ENCODE peak calls at places on chromosomes 1 and 21, in four cellular contexts. S, V, M and Y are unnamed samples.

GRCh38 chr1:18322353-18323032 is 158.2 kb upstream of the KLHDC7A start:
- DNase-seq in M (no peak), S (no peak), V (no peak), Y (no peak)

GRCh38 chr1:107264561-107264960 is 123.7 kb downstream of the NTNG1 start:
- DNase-seq in V (no peak), M (peak; percentile 3), S (no peak), Y (no peak)

GRCh38 chr1:58585166-58585565 is 8.1 kb upstream of the TACSTD2 start:
- DNase-seq in S (no peak), V (peak; percentile 10), M (no peak), Y (no peak)

GRCh38 chr1:188169971-188170370 is 1341.2 kb downstream of the PLA2G4A start:
- DNase-seq in S (no peak), M (no peak), V (no peak), Y (no peak)

GRCh38 chr1:16981269-16981849 is 939 bp upstream of the MFAP2 start:
- DNase-seq in S (no peak), V (peak; percentile 96), M (peak; percentile 36), Y (no peak)

GRCh38 chr1:175390081-175390481 is 197.5 kb upstream of the KIAA0040 start:
- DNase-seq in M (no peak), S (no peak), V (no peak), Y (no peak)

GRCh38 chr1:220144051-220144450 is 50.1 kb downstream of the IARS2 start:
- DNase-seq in S (no peak), M (no peak), V (no peak), Y (no peak)

GRCh38 chr1:204059970-204060369 is 12.9 kb upstream of the SOX13 start:
- DNase-seq in V (no peak), M (no peak), S (no peak), Y (no peak)

DNA sequence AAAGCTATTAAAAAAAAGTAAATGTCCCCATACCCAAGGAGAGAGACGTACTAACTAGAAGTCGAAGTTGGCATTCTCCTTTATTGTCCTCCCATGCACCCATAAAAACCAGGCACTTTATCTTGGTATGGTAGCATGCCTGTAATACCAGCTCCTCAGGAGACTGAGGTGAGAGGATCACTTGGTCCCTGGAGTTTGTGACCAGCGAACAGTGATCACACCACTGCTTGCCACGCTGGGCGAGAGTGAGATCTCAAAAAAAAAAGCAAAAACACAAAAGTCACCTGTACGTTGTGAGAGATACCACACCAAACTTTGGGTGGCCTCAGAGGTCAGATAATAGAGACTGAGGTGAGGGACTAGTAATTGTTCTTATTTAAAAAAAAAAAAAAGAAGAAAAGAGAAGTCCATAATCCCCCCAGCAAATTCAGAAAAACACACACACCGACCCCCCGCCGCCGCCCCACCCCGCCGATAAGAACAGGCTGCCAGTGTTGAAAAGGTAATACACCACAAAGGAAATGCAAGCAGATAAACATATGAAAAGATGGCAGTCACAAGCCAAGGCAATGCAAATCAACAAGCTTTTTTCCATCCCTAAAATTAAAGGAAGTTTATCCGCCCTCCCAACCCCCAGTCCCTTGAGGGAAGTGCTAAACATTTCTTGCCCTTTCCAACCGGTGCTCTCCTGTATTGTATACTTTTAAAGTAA is 3.6 kb downstream of the L1TD1 start:
- DNase-seq in S (no peak), M (no peak), V (no peak), Y (no peak)
- H3K4me3 ChIP-seq in S (no peak overlapping the region), M (no peak overlapping the region), V (no peak overlapping the region), Y (no peak overlapping the region)

GRCh38 chr21:45577806-45578801 is 35.9 kb upstream of the SLC19A1 start:
- DNase-seq in M (no peak), S (no peak), V (no peak), Y (no peak)
- TF ChIP-seq CTCF in M (no peak), S (no peak), V (no peak), Y (no peak)

GRCh38 chr1:206495011-206495461 is 12.3 kb upstream of the RASSF5 start:
- DNase-seq in S (no peak), V (no peak), M (no peak), Y (no peak)
- H3K4me3 ChIP-seq in S (no peak overlapping the region), V (no peak overlapping the region), M (no peak overlapping the region), Y (no peak overlapping the region)

GRCh38 chr1:90135306-90135705 is 140.4 kb downstream of the ZNF326 start:
- DNase-seq in S (no peak), V (no peak), M (no peak), Y (no peak)

GRCh38 chr1:90132306-90132705 is 137.4 kb downstream of the ZNF326 start:
- DNase-seq in S (no peak), V (no peak), M (no peak), Y (no peak)

GRCh38 chr1:90127288-90127953 is 132.5 kb downstream of the ZNF326 start:
- DNase-seq in M (no peak), V (no peak), S (no peak), Y (no peak)

GRCh38 chr1:90133133-90133532 is 138.2 kb downstream of the ZNF326 start:
- DNase-seq in M (peak; percentile 47), S (no peak), V (peak; percentile 42), Y (no peak)
- TF ChIP-seq CTCF in M (peak; percentile 62), S (peak; percentile 52), V (peak; percentile 20), Y (peak; percentile 49)

GRCh38 chr1:47995306-47996050 is 1.7 kb downstream of the TRABD2B start:
- DNase-seq in S (no peak), V (no peak), M (no peak), Y (no peak)
- H3K4me3 ChIP-seq in S (peak overlapping the region; percentile 88), V (no peak overlapping the region), M (no peak overlapping the region), Y (peak overlapping the region; percentile 47)

DNA sequence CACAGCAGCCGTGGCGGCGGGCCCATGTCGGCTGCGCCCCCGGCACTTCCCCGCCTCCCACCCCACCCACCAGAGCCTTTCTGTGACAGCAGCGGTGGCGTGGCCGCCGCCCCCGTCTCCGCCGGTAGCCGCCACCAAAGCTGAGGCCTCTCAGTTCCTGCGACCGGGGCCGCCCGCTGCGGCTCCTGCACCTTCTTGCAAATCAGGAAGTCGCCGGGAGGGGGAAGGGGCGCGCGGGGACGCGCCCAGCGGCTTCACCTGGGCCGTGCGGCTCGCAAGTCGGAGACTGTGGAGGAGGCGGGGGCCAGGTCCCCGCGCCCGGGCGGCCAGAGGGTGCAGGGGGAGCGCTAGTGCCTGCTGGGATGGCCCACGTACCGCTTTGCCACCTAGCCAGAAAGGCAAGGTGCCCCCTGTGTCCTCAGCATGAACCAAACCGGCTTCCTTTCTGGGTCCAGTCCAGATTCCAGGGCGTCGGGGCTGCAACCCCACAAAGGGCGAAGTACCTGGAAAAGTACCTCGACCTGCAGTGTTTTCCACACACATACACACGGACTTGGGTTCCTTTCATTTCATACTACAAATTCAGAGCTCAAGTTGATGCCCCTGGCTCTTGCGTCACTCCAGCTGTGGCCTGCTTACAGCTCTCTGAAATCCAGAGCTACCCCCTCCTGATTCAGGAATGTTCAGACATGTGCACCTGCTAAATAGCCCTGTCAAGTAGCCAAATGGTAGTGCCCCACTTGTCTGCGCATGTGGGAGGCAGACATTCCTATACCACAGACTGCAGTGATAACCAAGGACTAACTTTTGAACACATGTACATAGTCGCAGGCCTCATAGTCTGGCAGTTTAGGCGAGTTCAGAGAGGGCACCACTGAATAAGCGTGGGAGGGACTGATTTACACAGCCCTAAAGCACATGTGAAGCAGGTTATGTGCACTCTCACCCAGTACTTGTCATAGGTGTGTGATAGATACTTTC is at the start of gene DENND1B:
- DNase-seq in M (peak; percentile 90), S (no peak), V (peak; percentile 60), Y (peak; percentile 43)
- TF ChIP-seq CTCF in M (no peak), S (peak; percentile 22), V (no peak), Y (peak; percentile 41)

GRCh38 chr1:170586321-170586855 is 54.4 kb downstream of the GORAB start:
- DNase-seq in M (no peak), S (no peak), V (peak; percentile 56), Y (no peak)

GRCh38 chr1:170592591-170593111 is 60.7 kb downstream of the GORAB start:
- DNase-seq in M (no peak), S (no peak), V (no peak), Y (no peak)

GRCh38 chr1:170583186-170583585 is 51.2 kb downstream of the GORAB start:
- DNase-seq in V (no peak), S (no peak), M (no peak), Y (no peak)

GRCh38 chr1:170590921-170591705 is 59.1 kb downstream of the GORAB start:
- DNase-seq in M (no peak), S (no peak), V (no peak), Y (no peak)

DNA sequence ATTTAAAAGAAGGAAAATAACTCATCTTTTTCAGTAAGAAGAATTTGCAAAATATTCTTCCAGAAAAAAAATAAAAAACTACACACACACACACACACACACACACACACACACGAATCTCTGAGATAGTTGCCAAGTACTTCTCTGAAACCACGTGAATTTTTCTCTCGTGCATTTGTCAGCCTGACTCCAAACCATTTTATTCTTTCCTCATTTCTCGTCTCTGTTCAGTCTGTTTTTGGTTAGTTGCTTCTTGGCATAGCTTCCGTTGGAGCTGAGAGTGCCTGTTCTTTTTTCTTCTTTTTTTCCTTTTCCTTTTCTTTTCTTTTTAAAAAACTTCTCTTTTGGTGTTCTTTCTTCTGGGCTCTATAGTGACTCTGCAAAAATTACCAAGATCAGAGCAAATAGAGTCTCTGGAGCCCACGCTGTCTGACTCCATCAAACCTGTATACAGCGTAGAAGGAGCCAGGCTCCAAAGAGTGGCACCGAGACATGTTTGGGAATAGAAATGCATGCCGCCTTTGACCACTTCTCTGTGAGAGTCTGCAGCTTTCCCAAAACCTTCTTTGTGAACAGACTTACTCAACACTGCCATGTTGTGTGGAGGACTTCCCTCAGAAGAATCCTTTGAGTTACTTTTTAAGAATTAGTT is 55.1 kb downstream of the GORAB start:
- DNase-seq in V (peak; percentile 64), S (no peak), M (peak; percentile 75), Y (no peak)
- H3K4me3 ChIP-seq in V (no peak overlapping the region), S (peak overlapping the region; percentile 68), M (no peak overlapping the region), Y (peak overlapping the region; percentile 11)

GRCh38 chr21:41283211-41283818 is 33.3 kb upstream of the FAM3B start:
- DNase-seq in V (peak; percentile 92), M (peak; percentile 93), S (no peak), Y (no peak)
- TF ChIP-seq CTCF in V (peak; percentile 76), M (peak; percentile 87), S (peak; percentile 67), Y (peak; percentile 81)

GRCh38 chr1:116518400-116518799 is 52.4 kb downstream of the CD58 start:
- DNase-seq in M (no peak), V (no peak), S (no peak), Y (no peak)

GRCh38 chr1:116516631-116517030 is 54.2 kb downstream of the CD58 start:
- DNase-seq in S (no peak), V (no peak), M (no peak), Y (no peak)

GRCh38 chr1:116514708-116515525 is 55.9 kb downstream of the CD58 start:
- DNase-seq in V (peak; percentile 65), S (no peak), M (peak; percentile 55), Y (no peak)

GRCh38 chr1:116513956-116514355 is 56.9 kb downstream of the CD58 start:
- DNase-seq in S (no peak), V (no peak), M (no peak), Y (no peak)

DNA sequence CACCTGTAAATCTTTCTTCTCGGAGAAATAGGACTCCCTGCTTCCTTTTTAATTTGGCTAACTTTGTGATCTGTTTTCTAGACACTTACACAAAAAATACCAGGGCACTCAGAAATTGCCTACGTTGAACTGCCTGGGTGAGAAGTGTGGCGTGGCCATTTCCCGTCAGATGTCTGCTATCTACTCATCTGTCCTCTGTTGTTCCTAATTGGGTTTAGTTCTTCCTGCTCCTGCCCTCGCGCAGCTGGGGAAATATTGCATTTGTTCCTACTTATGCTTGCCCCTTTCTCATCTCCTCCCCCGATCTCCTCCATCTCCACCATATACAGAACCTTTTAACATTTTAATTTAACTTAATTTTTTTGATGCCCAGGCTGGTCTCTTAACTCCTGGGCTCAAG is 55.1 kb downstream of the CD58 start:
- DNase-seq in M (no peak), S (no peak), V (no peak), Y (no peak)
- H3K4me3 ChIP-seq in M (no peak overlapping the region), S (no peak overlapping the region), V (no peak overlapping the region), Y (no peak overlapping the region)